ENCODE peak calls at places on chromosomes 4 and X, in four cellular contexts. One of them, this sample, is unnamed.

GRCh38 chr4:6598641-6599040 is 23.7 kb downstream of the MAN2B2 start:
- DNase-seq in OCI-LY7: no peak
- DNase-seq in DND-41: no peak
- DNase-seq in PC-3: no peak
- DNase-seq in this sample: no peak

GRCh38 chr4:157052429-157053040 is 23.4 kb upstream of the GLRB start:
- DNase-seq in OCI-LY7: no peak
- DNase-seq in PC-3: no peak
- DNase-seq in DND-41: no peak
- DNase-seq in this sample: no peak

GRCh38 chr4:17203767-17204166 is 305.3 kb upstream of the LDB2 start:
- DNase-seq in PC-3: no peak
- DNase-seq in OCI-LY7: no peak
- DNase-seq in DND-41: no peak
- DNase-seq in this sample: no peak

GRCh38 chrX:45035071-45035470 is 162.1 kb downstream of the KDM6A start:
- DNase-seq in OCI-LY7: no peak
- DNase-seq in DND-41: no peak
- DNase-seq in PC-3: peak; percentile 64
- DNase-seq in this sample: no peak

GRCh38 chr4:140092094-140092820 is 61.7 kb downstream of the MAML3 start:
- DNase-seq in PC-3: peak; percentile 30
- DNase-seq in DND-41: peak; percentile 56
- DNase-seq in OCI-LY7: no peak
- DNase-seq in this sample: peak; percentile 96

GRCh38 chrX:3697701-3698279 is 15.7 kb downstream of the PRKX start:
- DNase-seq in PC-3: no peak
- DNase-seq in DND-41: no peak
- DNase-seq in OCI-LY7: no peak
- DNase-seq in this sample: peak; percentile 77

GRCh38 chr4:125169192-125169591 is 145.6 kb upstream of the FAT4 start:
- DNase-seq in OCI-LY7: no peak
- DNase-seq in PC-3: no peak
- DNase-seq in DND-41: no peak
- DNase-seq in this sample: no peak

GRCh38 chr4:37873383-37873782 is 17.5 kb upstream of the TBC1D1 start:
- DNase-seq in DND-41: no peak
- DNase-seq in PC-3: peak; percentile 86
- DNase-seq in OCI-LY7: no peak
- DNase-seq in this sample: no peak

GRCh38 chr4:189941005-189941450 is 356 bp downstream of the FRG1 start:
- DNase-seq in OCI-LY7: no peak
- DNase-seq in PC-3: no peak
- DNase-seq in DND-41: no peak
- DNase-seq in this sample: no peak

GRCh38 chrX:38578152-38578551 is 16.8 kb downstream of the TSPAN7 start:
- DNase-seq in DND-41: no peak
- DNase-seq in PC-3: no peak
- DNase-seq in OCI-LY7: no peak
- DNase-seq in this sample: no peak

GRCh38 chr4:82515705-82516104 is 46.1 kb downstream of the TMEM150C start:
- DNase-seq in DND-41: no peak
- DNase-seq in PC-3: peak; percentile 43
- DNase-seq in OCI-LY7: no peak
- DNase-seq in this sample: no peak

GRCh38 chr4:56215901-56216300 is 171.4 kb downstream of the AASDH start:
- DNase-seq in PC-3: peak; percentile 72
- DNase-seq in OCI-LY7: no peak
- DNase-seq in DND-41: no peak
- DNase-seq in this sample: no peak

GRCh38 chr4:170089274-170089742 is 448 bp downstream of the AADAT start:
- DNase-seq in OCI-LY7: no peak
- DNase-seq in PC-3: peak; percentile 27
- DNase-seq in DND-41: no peak
- DNase-seq in this sample: peak; percentile 63

GRCh38 chr4:48470570-48470969 is 12.6 kb upstream of the SLC10A4 start:
- DNase-seq in PC-3: no peak
- DNase-seq in DND-41: no peak
- DNase-seq in OCI-LY7: no peak
- DNase-seq in this sample: no peak

GRCh38 chrX:31461266-31461665 is 389.4 kb upstream of the FTHL17 start:
- DNase-seq in DND-41: no peak
- DNase-seq in OCI-LY7: no peak
- DNase-seq in PC-3: no peak
- DNase-seq in this sample: no peak

GRCh38 chr4:152676052-152676854 is 3.5 kb downstream of the TMEM154 start:
- DNase-seq in PC-3: no peak
- DNase-seq in OCI-LY7: peak; percentile 37
- DNase-seq in DND-41: no peak
- DNase-seq in this sample: no peak

GRCh38 chr4:71009796-71010588 is 16.5 kb downstream of the DCK start:
- DNase-seq in PC-3: peak; percentile 66
- DNase-seq in DND-41: no peak
- DNase-seq in OCI-LY7: peak; percentile 66
- DNase-seq in this sample: peak; percentile 31

GRCh38 chrX:152904151-152905080 is 6.5 kb downstream of the ZNF185 start:
- DNase-seq in OCI-LY7: peak; percentile 36
- DNase-seq in DND-41: peak; percentile 59
- DNase-seq in PC-3: peak; percentile 60
- DNase-seq in this sample: peak; percentile 49

GRCh38 chr4:41719417-41719816 is 29.1 kb downstream of the PHOX2B start:
- DNase-seq in PC-3: peak; percentile 36
- DNase-seq in DND-41: no peak
- DNase-seq in OCI-LY7: no peak
- DNase-seq in this sample: no peak

GRCh38 chrX:135185795-135186443 is 14.7 kb upstream of the CT55 start:
- DNase-seq in DND-41: peak; percentile 39
- DNase-seq in OCI-LY7: peak; percentile 13
- DNase-seq in PC-3: peak; percentile 67
- DNase-seq in this sample: peak; percentile 65

GRCh38 chr4:125719987-125720386 is 405.2 kb downstream of the FAT4 start:
- DNase-seq in OCI-LY7: no peak
- DNase-seq in PC-3: peak; percentile 85
- DNase-seq in DND-41: no peak
- DNase-seq in this sample: no peak

GRCh38 chr4:8241211-8241779 is 28.3 kb upstream of the HTRA3 start:
- DNase-seq in PC-3: no peak
- DNase-seq in DND-41: no peak
- DNase-seq in OCI-LY7: no peak
- DNase-seq in this sample: no peak

GRCh38 chr4:8244001-8244757 is 25.4 kb upstream of the HTRA3 start:
- DNase-seq in PC-3: no peak
- DNase-seq in OCI-LY7: no peak
- DNase-seq in DND-41: no peak
- DNase-seq in this sample: no peak

GRCh38 chr4:8244931-8245460 is 24.6 kb upstream of the HTRA3 start:
- DNase-seq in OCI-LY7: no peak
- DNase-seq in DND-41: no peak
- DNase-seq in PC-3: no peak
- DNase-seq in this sample: no peak

GRCh38 chr4:8241895-8242696 is 27.5 kb upstream of the HTRA3 start:
- DNase-seq in DND-41: peak; percentile 80
- DNase-seq in PC-3: peak; percentile 75
- DNase-seq in OCI-LY7: peak; percentile 77
- DNase-seq in this sample: peak; percentile 93

GRCh38 chr4:8242782-8243556 is 26.6 kb upstream of the HTRA3 start:
- DNase-seq in OCI-LY7: no peak
- DNase-seq in DND-41: no peak
- DNase-seq in PC-3: no peak
- DNase-seq in this sample: no peak
- H2AFZ ChIP-seq in OCI-LY7: no peak overlapping the region
- H2AFZ ChIP-seq in DND-41: no peak overlapping the region
- H2AFZ ChIP-seq in PC-3: no peak overlapping the region
- H2AFZ ChIP-seq in this sample: no peak overlapping the region

DNA sequence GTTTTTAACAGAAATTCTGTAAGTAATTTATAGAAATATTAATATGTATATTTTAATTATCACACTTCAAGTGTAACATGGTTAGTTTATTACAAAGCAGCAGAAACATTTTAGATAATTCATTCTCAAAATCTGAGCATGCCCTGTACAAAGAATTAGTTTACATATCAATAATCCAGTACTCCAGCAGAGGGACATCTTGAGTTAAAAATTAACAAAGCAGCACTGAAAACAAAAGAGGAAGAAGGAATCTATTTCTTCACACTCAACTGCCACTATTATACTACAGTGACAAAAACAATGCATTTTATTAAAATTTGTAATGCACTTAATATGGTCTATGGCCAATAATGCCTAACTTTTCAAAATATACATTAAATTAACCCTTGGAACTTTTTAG is 179.1 kb upstream of the KLHL4 start:
- DNase-seq in PC-3: peak; percentile 47
- DNase-seq in OCI-LY7: peak; percentile 1
- DNase-seq in DND-41: no peak
- DNase-seq in this sample: peak; percentile 44
- TF ChIP-seq CTCF in PC-3: peak; percentile 53
- TF ChIP-seq CTCF in OCI-LY7: peak; percentile 52
- TF ChIP-seq CTCF in DND-41: peak; percentile 39
- TF ChIP-seq CTCF in this sample: peak; percentile 59

GRCh38 chr4:651884-652642 is 22.0 kb downstream of the ATP5ME start:
- DNase-seq in PC-3: no peak
- DNase-seq in DND-41: no peak
- DNase-seq in OCI-LY7: no peak
- DNase-seq in this sample: no peak

GRCh38 chr4:649751-650310 is 24.2 kb downstream of the ATP5ME start:
- DNase-seq in DND-41: no peak
- DNase-seq in PC-3: no peak
- DNase-seq in OCI-LY7: no peak
- DNase-seq in this sample: no peak

GRCh38 chr4:649293-649625 is 23.9 kb downstream of the PDE6B start:
- DNase-seq in OCI-LY7: no peak
- DNase-seq in DND-41: no peak
- DNase-seq in PC-3: no peak
- DNase-seq in this sample: no peak

GRCh38 chr4:650461-650860 is 23.6 kb downstream of the ATP5ME start:
- DNase-seq in DND-41: no peak
- DNase-seq in OCI-LY7: no peak
- DNase-seq in PC-3: no peak
- DNase-seq in this sample: no peak

GRCh38 chr4:650951-651883 is 22.9 kb downstream of the ATP5ME start:
- DNase-seq in OCI-LY7: no peak
- DNase-seq in PC-3: no peak
- DNase-seq in DND-41: no peak
- DNase-seq in this sample: peak; percentile 55
- H2AFZ ChIP-seq in OCI-LY7: no peak overlapping the region
- H2AFZ ChIP-seq in PC-3: no peak overlapping the region
- H2AFZ ChIP-seq in DND-41: no peak overlapping the region
- H2AFZ ChIP-seq in this sample: no peak overlapping the region

DNA sequence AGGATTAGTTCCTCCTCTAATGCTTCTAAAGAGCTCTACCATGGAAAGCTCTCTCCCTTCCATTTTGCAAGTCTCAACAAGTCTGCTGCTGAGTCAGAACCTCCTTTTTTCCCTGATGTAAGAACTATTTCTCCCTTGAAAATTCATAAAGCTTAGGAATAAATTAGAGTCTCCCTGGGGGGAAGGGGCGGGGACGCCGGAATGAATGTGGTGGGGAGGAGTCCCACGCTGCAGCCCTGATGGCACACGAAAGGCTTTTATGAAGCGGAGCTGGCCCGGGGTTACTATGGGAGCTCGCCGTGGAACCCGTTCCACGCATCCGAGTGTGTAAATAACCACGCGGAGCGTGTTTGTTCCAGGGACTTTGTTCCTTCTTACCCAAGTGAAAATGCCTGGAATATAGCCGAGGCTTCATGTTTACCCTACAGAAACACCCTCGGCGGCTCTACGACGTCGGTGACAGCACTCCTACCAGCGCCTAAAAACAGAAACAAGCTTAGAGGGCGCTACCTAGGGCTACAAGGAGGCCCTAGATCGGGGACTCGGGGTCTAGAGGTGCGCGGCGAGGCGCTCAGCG is 945 bp upstream of the CPEB2 start:
- DNase-seq in DND-41: peak; percentile 42
- DNase-seq in PC-3: peak; percentile 53
- DNase-seq in OCI-LY7: peak; percentile 80
- DNase-seq in this sample: peak; percentile 73
- TF ChIP-seq CTCF in DND-41: no peak
- TF ChIP-seq CTCF in PC-3: no peak
- TF ChIP-seq CTCF in OCI-LY7: peak; percentile 46
- TF ChIP-seq CTCF in this sample: peak; percentile 18

GRCh38 chr4:75886104-75886503 is 16.1 kb downstream of the PPEF2 start:
- DNase-seq in DND-41: no peak
- DNase-seq in PC-3: no peak
- DNase-seq in OCI-LY7: no peak
- DNase-seq in this sample: no peak
- H2AFZ ChIP-seq in DND-41: no peak overlapping the region
- H2AFZ ChIP-seq in PC-3: no peak overlapping the region
- H2AFZ ChIP-seq in OCI-LY7: no peak overlapping the region
- H2AFZ ChIP-seq in this sample: no peak overlapping the region

GRCh38 chrX:36961590-36961989 is 46.6 kb upstream of the FAM47C start:
- DNase-seq in OCI-LY7: no peak
- DNase-seq in DND-41: no peak
- DNase-seq in PC-3: peak; percentile 17
- DNase-seq in this sample: peak; percentile 23

GRCh38 chrX:36963069-36963808 is 44.9 kb upstream of the FAM47C start:
- DNase-seq in OCI-LY7: no peak
- DNase-seq in PC-3: no peak
- DNase-seq in DND-41: no peak
- DNase-seq in this sample: no peak

DNA sequence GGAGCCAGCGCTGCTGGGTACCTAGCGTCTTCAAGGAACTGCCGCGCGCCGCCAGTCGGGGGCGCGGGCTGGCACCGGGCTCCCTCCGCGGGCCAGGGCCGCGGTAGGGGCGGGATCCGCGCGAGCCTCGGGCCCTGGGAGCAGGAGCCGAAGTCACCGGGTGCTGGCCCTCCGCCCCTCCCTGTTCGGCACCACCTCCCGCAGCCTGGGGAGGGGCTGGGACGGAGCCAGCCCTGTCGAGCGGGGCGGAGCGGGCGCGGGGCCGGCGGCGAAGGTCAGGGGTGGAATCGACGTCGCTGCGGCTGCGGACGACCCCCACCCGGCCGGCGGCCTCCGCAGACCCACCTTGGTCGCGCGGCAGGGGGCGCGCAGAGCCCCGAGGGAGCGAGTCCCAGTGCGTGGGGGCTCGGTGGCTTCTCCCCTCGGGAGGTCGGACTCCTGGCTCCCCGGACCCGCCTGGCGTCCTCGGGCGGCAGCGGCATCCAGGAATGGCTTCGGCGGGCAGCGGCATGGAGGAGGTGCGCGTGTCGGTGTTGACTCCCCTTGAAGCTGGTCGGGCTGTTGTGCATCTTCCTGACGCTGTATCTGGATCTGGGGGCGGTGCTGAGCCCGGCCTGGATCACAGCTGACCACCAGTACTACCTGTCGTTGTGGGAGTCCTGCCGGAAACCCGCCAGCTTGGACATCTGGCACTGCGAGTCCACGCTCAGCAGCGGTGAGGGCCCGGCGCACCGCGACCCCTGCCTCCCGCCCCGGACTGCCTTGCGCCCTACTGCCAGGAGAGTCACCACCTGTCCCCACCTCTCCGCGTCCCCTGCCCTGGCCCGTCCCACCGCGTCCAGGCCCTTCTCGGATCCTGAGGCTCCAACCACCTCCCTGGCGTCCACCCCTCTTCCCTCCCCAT is 50.5 kb upstream of the FAM47C start:
- DNase-seq in DND-41: no peak
- DNase-seq in OCI-LY7: no peak
- DNase-seq in PC-3: no peak
- DNase-seq in this sample: peak; percentile 85
- TF ChIP-seq CTCF in DND-41: no peak
- TF ChIP-seq CTCF in OCI-LY7: no peak
- TF ChIP-seq CTCF in PC-3: no peak
- TF ChIP-seq CTCF in this sample: peak; percentile 57